ENCODE peak calls at places on chromosome 5, in ten cellular contexts. One of them, this sample, is unnamed.

GRCh38 chr5:73282923-73283322 is 109.9 kb downstream of the TMEM174 start:
- DNase-seq in glutamatergic neuron: no peak
- DNase-seq in stimulated activated CD4-positive, alpha-beta T cell treated with anti-CD3 and anti-CD28 coated beads, Interleukin-12 subunit alpha, Interleukin-12 subunit beta, amount 100 ng/mL, for 4 hours: no peak
- DNase-seq in coronary artery: no peak
- DNase-seq in left ventricle myocardium inferior: no peak
- DNase-seq in retina: no peak
- DNase-seq in GM04503: no peak
- DNase-seq in ACHN: no peak
- DNase-seq in BE2C: no peak
- DNase-seq in fibroblast of pulmonary artery: no peak
- DNase-seq in this sample: no peak

GRCh38 chr5:56711191-56711590 is 104.2 kb upstream of the MAP3K1 start:
- DNase-seq in glutamatergic neuron: no peak
- DNase-seq in stimulated activated CD4-positive, alpha-beta T cell treated with anti-CD3 and anti-CD28 coated beads, Interleukin-12 subunit alpha, Interleukin-12 subunit beta, amount 100 ng/mL, for 4 hours: no peak
- DNase-seq in coronary artery: no peak
- DNase-seq in left ventricle myocardium inferior: no peak
- DNase-seq in retina: no peak
- DNase-seq in GM04503: peak; percentile 61
- DNase-seq in ACHN: no peak
- DNase-seq in BE2C: no peak
- DNase-seq in fibroblast of pulmonary artery: no peak
- DNase-seq in this sample: no peak

GRCh38 chr5:42813533-42813932 is 1.8 kb upstream of the SELENOP start:
- DNase-seq in glutamatergic neuron: no peak
- DNase-seq in stimulated activated CD4-positive, alpha-beta T cell treated with anti-CD3 and anti-CD28 coated beads, Interleukin-12 subunit alpha, Interleukin-12 subunit beta, amount 100 ng/mL, for 4 hours: no peak
- DNase-seq in coronary artery: no peak
- DNase-seq in left ventricle myocardium inferior: no peak
- DNase-seq in retina: peak; percentile 74
- DNase-seq in GM04503: no peak
- DNase-seq in ACHN: no peak
- DNase-seq in BE2C: no peak
- DNase-seq in fibroblast of pulmonary artery: no peak
- DNase-seq in this sample: no peak

GRCh38 chr5:76522103-76522942 is 100.9 kb downstream of the F2RL2 start:
- DNase-seq in glutamatergic neuron: no peak
- DNase-seq in stimulated activated CD4-positive, alpha-beta T cell treated with anti-CD3 and anti-CD28 coated beads, Interleukin-12 subunit alpha, Interleukin-12 subunit beta, amount 100 ng/mL, for 4 hours: no peak
- DNase-seq in coronary artery: no peak
- DNase-seq in left ventricle myocardium inferior: no peak
- DNase-seq in retina: no peak
- DNase-seq in GM04503: no peak
- DNase-seq in ACHN: no peak
- DNase-seq in BE2C: no peak
- DNase-seq in fibroblast of pulmonary artery: no peak
- DNase-seq in this sample: no peak

GRCh38 chr5:40689442-40689841 is 9.7 kb downstream of the PTGER4 start:
- DNase-seq in glutamatergic neuron: no peak
- DNase-seq in stimulated activated CD4-positive, alpha-beta T cell treated with anti-CD3 and anti-CD28 coated beads, Interleukin-12 subunit alpha, Interleukin-12 subunit beta, amount 100 ng/mL, for 4 hours: no peak
- DNase-seq in coronary artery: no peak
- DNase-seq in left ventricle myocardium inferior: no peak
- DNase-seq in retina: no peak
- DNase-seq in GM04503: peak; percentile 84
- DNase-seq in ACHN: peak; percentile 89
- DNase-seq in BE2C: no peak
- DNase-seq in fibroblast of pulmonary artery: peak; percentile 96
- DNase-seq in this sample: peak; percentile 91

GRCh38 chr5:124519396-124519795 is 227.0 kb downstream of the ZNF608 start:
- DNase-seq in glutamatergic neuron: no peak
- DNase-seq in stimulated activated CD4-positive, alpha-beta T cell treated with anti-CD3 and anti-CD28 coated beads, Interleukin-12 subunit alpha, Interleukin-12 subunit beta, amount 100 ng/mL, for 4 hours: no peak
- DNase-seq in coronary artery: no peak
- DNase-seq in left ventricle myocardium inferior: no peak
- DNase-seq in retina: no peak
- DNase-seq in GM04503: peak; percentile 64
- DNase-seq in ACHN: no peak
- DNase-seq in BE2C: no peak
- DNase-seq in fibroblast of pulmonary artery: peak; percentile 75
- DNase-seq in this sample: peak; percentile 12

GRCh38 chr5:29930316-29930715 is 1263.2 kb upstream of the CDH6 start:
- DNase-seq in glutamatergic neuron: no peak
- DNase-seq in stimulated activated CD4-positive, alpha-beta T cell treated with anti-CD3 and anti-CD28 coated beads, Interleukin-12 subunit alpha, Interleukin-12 subunit beta, amount 100 ng/mL, for 4 hours: no peak
- DNase-seq in coronary artery: no peak
- DNase-seq in left ventricle myocardium inferior: no peak
- DNase-seq in retina: no peak
- DNase-seq in GM04503: no peak
- DNase-seq in ACHN: no peak
- DNase-seq in BE2C: no peak
- DNase-seq in fibroblast of pulmonary artery: no peak
- DNase-seq in this sample: no peak

GRCh38 chr5:135024956-135025729 is 8.9 kb downstream of the PITX1 start:
- DNase-seq in glutamatergic neuron: no peak
- DNase-seq in stimulated activated CD4-positive, alpha-beta T cell treated with anti-CD3 and anti-CD28 coated beads, Interleukin-12 subunit alpha, Interleukin-12 subunit beta, amount 100 ng/mL, for 4 hours: no peak
- DNase-seq in coronary artery: no peak
- DNase-seq in left ventricle myocardium inferior: no peak
- DNase-seq in retina: no peak
- DNase-seq in GM04503: no peak
- DNase-seq in ACHN: no peak
- DNase-seq in BE2C: peak; percentile 3
- DNase-seq in fibroblast of pulmonary artery: no peak
- DNase-seq in this sample: peak; percentile 52

GRCh38 chr5:121737120-121737519 is 114.6 kb upstream of the FTMT start:
- DNase-seq in glutamatergic neuron: no peak
- DNase-seq in stimulated activated CD4-positive, alpha-beta T cell treated with anti-CD3 and anti-CD28 coated beads, Interleukin-12 subunit alpha, Interleukin-12 subunit beta, amount 100 ng/mL, for 4 hours: no peak
- DNase-seq in coronary artery: no peak
- DNase-seq in left ventricle myocardium inferior: no peak
- DNase-seq in retina: no peak
- DNase-seq in GM04503: no peak
- DNase-seq in ACHN: no peak
- DNase-seq in BE2C: no peak
- DNase-seq in fibroblast of pulmonary artery: no peak
- DNase-seq in this sample: no peak

GRCh38 chr5:75043736-75044264 is 8.6 kb downstream of the GCNT4 start:
- DNase-seq in glutamatergic neuron: no peak
- DNase-seq in stimulated activated CD4-positive, alpha-beta T cell treated with anti-CD3 and anti-CD28 coated beads, Interleukin-12 subunit alpha, Interleukin-12 subunit beta, amount 100 ng/mL, for 4 hours: no peak
- DNase-seq in coronary artery: no peak
- DNase-seq in left ventricle myocardium inferior: no peak
- DNase-seq in retina: no peak
- DNase-seq in GM04503: no peak
- DNase-seq in ACHN: no peak
- DNase-seq in BE2C: no peak
- DNase-seq in fibroblast of pulmonary artery: no peak
- DNase-seq in this sample: no peak

GRCh38 chr5:10352404-10353240 is 873 bp upstream of the MARCHF6 start:
- DNase-seq in glutamatergic neuron: no peak
- DNase-seq in stimulated activated CD4-positive, alpha-beta T cell treated with anti-CD3 and anti-CD28 coated beads, Interleukin-12 subunit alpha, Interleukin-12 subunit beta, amount 100 ng/mL, for 4 hours: peak; percentile 28
- DNase-seq in coronary artery: no peak
- DNase-seq in left ventricle myocardium inferior: no peak
- DNase-seq in retina: no peak
- DNase-seq in GM04503: peak; percentile 25
- DNase-seq in ACHN: peak; percentile 22
- DNase-seq in BE2C: no peak
- DNase-seq in fibroblast of pulmonary artery: peak; percentile 35
- DNase-seq in this sample: no peak

GRCh38 chr5:142150431-142150830 is 41.9 kb downstream of the NDFIP1 start:
- DNase-seq in glutamatergic neuron: no peak
- DNase-seq in stimulated activated CD4-positive, alpha-beta T cell treated with anti-CD3 and anti-CD28 coated beads, Interleukin-12 subunit alpha, Interleukin-12 subunit beta, amount 100 ng/mL, for 4 hours: no peak
- DNase-seq in coronary artery: no peak
- DNase-seq in left ventricle myocardium inferior: no peak
- DNase-seq in retina: no peak
- DNase-seq in GM04503: no peak
- DNase-seq in ACHN: no peak
- DNase-seq in BE2C: peak; percentile 11
- DNase-seq in fibroblast of pulmonary artery: no peak
- DNase-seq in this sample: no peak

GRCh38 chr5:36079200-36079761 is 12.6 kb upstream of the UGT3A2 start:
- DNase-seq in glutamatergic neuron: no peak
- DNase-seq in stimulated activated CD4-positive, alpha-beta T cell treated with anti-CD3 and anti-CD28 coated beads, Interleukin-12 subunit alpha, Interleukin-12 subunit beta, amount 100 ng/mL, for 4 hours: no peak
- DNase-seq in coronary artery: no peak
- DNase-seq in left ventricle myocardium inferior: no peak
- DNase-seq in retina: peak; percentile 61
- DNase-seq in GM04503: no peak
- DNase-seq in ACHN: peak; percentile 56
- DNase-seq in BE2C: peak; percentile 53
- DNase-seq in fibroblast of pulmonary artery: peak; percentile 67
- DNase-seq in this sample: peak; percentile 38

GRCh38 chr5:157888814-157889532 is 30.0 kb upstream of the CLINT1 start:
- DNase-seq in glutamatergic neuron: no peak
- DNase-seq in stimulated activated CD4-positive, alpha-beta T cell treated with anti-CD3 and anti-CD28 coated beads, Interleukin-12 subunit alpha, Interleukin-12 subunit beta, amount 100 ng/mL, for 4 hours: no peak
- DNase-seq in coronary artery: no peak
- DNase-seq in left ventricle myocardium inferior: no peak
- DNase-seq in retina: no peak
- DNase-seq in GM04503: no peak
- DNase-seq in ACHN: no peak
- DNase-seq in BE2C: no peak
- DNase-seq in fibroblast of pulmonary artery: no peak
- DNase-seq in this sample: no peak

GRCh38 chr5:127615916-127616315 is 33.0 kb upstream of the CTXN3 start:
- DNase-seq in glutamatergic neuron: no peak
- DNase-seq in stimulated activated CD4-positive, alpha-beta T cell treated with anti-CD3 and anti-CD28 coated beads, Interleukin-12 subunit alpha, Interleukin-12 subunit beta, amount 100 ng/mL, for 4 hours: no peak
- DNase-seq in coronary artery: no peak
- DNase-seq in left ventricle myocardium inferior: no peak
- DNase-seq in retina: no peak
- DNase-seq in GM04503: no peak
- DNase-seq in ACHN: no peak
- DNase-seq in BE2C: no peak
- DNase-seq in fibroblast of pulmonary artery: peak; percentile 22
- DNase-seq in this sample: no peak

GRCh38 chr5:3118321-3118720 is 366.8 kb upstream of the IRX2 start:
- DNase-seq in glutamatergic neuron: no peak
- DNase-seq in stimulated activated CD4-positive, alpha-beta T cell treated with anti-CD3 and anti-CD28 coated beads, Interleukin-12 subunit alpha, Interleukin-12 subunit beta, amount 100 ng/mL, for 4 hours: no peak
- DNase-seq in coronary artery: no peak
- DNase-seq in left ventricle myocardium inferior: no peak
- DNase-seq in retina: peak; percentile 70
- DNase-seq in GM04503: no peak
- DNase-seq in ACHN: no peak
- DNase-seq in BE2C: no peak
- DNase-seq in fibroblast of pulmonary artery: no peak
- DNase-seq in this sample: no peak

GRCh38 chr5:150782850-150783249 is 4.3 kb downstream of the SMIM3 start:
- DNase-seq in glutamatergic neuron: no peak
- DNase-seq in stimulated activated CD4-positive, alpha-beta T cell treated with anti-CD3 and anti-CD28 coated beads, Interleukin-12 subunit alpha, Interleukin-12 subunit beta, amount 100 ng/mL, for 4 hours: no peak
- DNase-seq in coronary artery: no peak
- DNase-seq in left ventricle myocardium inferior: no peak
- DNase-seq in retina: no peak
- DNase-seq in GM04503: no peak
- DNase-seq in ACHN: no peak
- DNase-seq in BE2C: no peak
- DNase-seq in fibroblast of pulmonary artery: no peak
- DNase-seq in this sample: no peak

GRCh38 chr5:75167345-75167744 is 69.3 kb downstream of the ANKRD31 start:
- DNase-seq in glutamatergic neuron: no peak
- DNase-seq in stimulated activated CD4-positive, alpha-beta T cell treated with anti-CD3 and anti-CD28 coated beads, Interleukin-12 subunit alpha, Interleukin-12 subunit beta, amount 100 ng/mL, for 4 hours: no peak
- DNase-seq in coronary artery: no peak
- DNase-seq in left ventricle myocardium inferior: no peak
- DNase-seq in retina: no peak
- DNase-seq in GM04503: no peak
- DNase-seq in ACHN: peak; percentile 29
- DNase-seq in BE2C: no peak
- DNase-seq in fibroblast of pulmonary artery: peak; percentile 1
- DNase-seq in this sample: no peak

GRCh38 chr5:15001512-15001911 is 129.9 kb upstream of the ANKH start:
- DNase-seq in glutamatergic neuron: no peak
- DNase-seq in stimulated activated CD4-positive, alpha-beta T cell treated with anti-CD3 and anti-CD28 coated beads, Interleukin-12 subunit alpha, Interleukin-12 subunit beta, amount 100 ng/mL, for 4 hours: no peak
- DNase-seq in coronary artery: no peak
- DNase-seq in left ventricle myocardium inferior: no peak
- DNase-seq in retina: no peak
- DNase-seq in GM04503: no peak
- DNase-seq in ACHN: no peak
- DNase-seq in BE2C: no peak
- DNase-seq in fibroblast of pulmonary artery: no peak
- DNase-seq in this sample: no peak

GRCh38 chr5:112142769-112143270 is 276.3 kb downstream of the EPB41L4A start:
- DNase-seq in glutamatergic neuron: no peak
- DNase-seq in stimulated activated CD4-positive, alpha-beta T cell treated with anti-CD3 and anti-CD28 coated beads, Interleukin-12 subunit alpha, Interleukin-12 subunit beta, amount 100 ng/mL, for 4 hours: no peak
- DNase-seq in coronary artery: no peak
- DNase-seq in left ventricle myocardium inferior: no peak
- DNase-seq in retina: no peak
- DNase-seq in GM04503: peak; percentile 39
- DNase-seq in ACHN: no peak
- DNase-seq in BE2C: no peak
- DNase-seq in fibroblast of pulmonary artery: peak; percentile 92
- DNase-seq in this sample: peak; percentile 86

GRCh38 chr5:164356790-164357189 is 851.4 kb downstream of the MAT2B start:
- DNase-seq in glutamatergic neuron: no peak
- DNase-seq in stimulated activated CD4-positive, alpha-beta T cell treated with anti-CD3 and anti-CD28 coated beads, Interleukin-12 subunit alpha, Interleukin-12 subunit beta, amount 100 ng/mL, for 4 hours: no peak
- DNase-seq in coronary artery: no peak
- DNase-seq in left ventricle myocardium inferior: no peak
- DNase-seq in retina: no peak
- DNase-seq in GM04503: no peak
- DNase-seq in ACHN: no peak
- DNase-seq in BE2C: no peak
- DNase-seq in fibroblast of pulmonary artery: no peak
- DNase-seq in this sample: no peak

GRCh38 chr5:179926657-179927056 is 19.0 kb upstream of the TBC1D9B start:
- DNase-seq in glutamatergic neuron: no peak
- DNase-seq in stimulated activated CD4-positive, alpha-beta T cell treated with anti-CD3 and anti-CD28 coated beads, Interleukin-12 subunit alpha, Interleukin-12 subunit beta, amount 100 ng/mL, for 4 hours: no peak
- DNase-seq in coronary artery: no peak
- DNase-seq in left ventricle myocardium inferior: no peak
- DNase-seq in retina: no peak
- DNase-seq in GM04503: no peak
- DNase-seq in ACHN: no peak
- DNase-seq in BE2C: no peak
- DNase-seq in fibroblast of pulmonary artery: no peak
- DNase-seq in this sample: no peak

GRCh38 chr5:112848116-112848811 is 12.8 kb upstream of the SRP19 start:
- DNase-seq in glutamatergic neuron: no peak
- DNase-seq in stimulated activated CD4-positive, alpha-beta T cell treated with anti-CD3 and anti-CD28 coated beads, Interleukin-12 subunit alpha, Interleukin-12 subunit beta, amount 100 ng/mL, for 4 hours: no peak
- DNase-seq in coronary artery: no peak
- DNase-seq in left ventricle myocardium inferior: no peak
- DNase-seq in retina: peak; percentile 56
- DNase-seq in GM04503: peak; percentile 23
- DNase-seq in ACHN: peak; percentile 72
- DNase-seq in BE2C: peak; percentile 15
- DNase-seq in fibroblast of pulmonary artery: peak; percentile 80
- DNase-seq in this sample: peak; percentile 52

GRCh38 chr5:95791751-95792150 is 30.8 kb downstream of the GLRX start:
- DNase-seq in glutamatergic neuron: no peak
- DNase-seq in stimulated activated CD4-positive, alpha-beta T cell treated with anti-CD3 and anti-CD28 coated beads, Interleukin-12 subunit alpha, Interleukin-12 subunit beta, amount 100 ng/mL, for 4 hours: no peak
- DNase-seq in coronary artery: no peak
- DNase-seq in left ventricle myocardium inferior: no peak
- DNase-seq in retina: no peak
- DNase-seq in GM04503: no peak
- DNase-seq in ACHN: no peak
- DNase-seq in BE2C: no peak
- DNase-seq in fibroblast of pulmonary artery: no peak
- DNase-seq in this sample: no peak

GRCh38 chr5:58114324-58114723 is 345.6 kb downstream of the PLK2 start:
- DNase-seq in glutamatergic neuron: no peak
- DNase-seq in stimulated activated CD4-positive, alpha-beta T cell treated with anti-CD3 and anti-CD28 coated beads, Interleukin-12 subunit alpha, Interleukin-12 subunit beta, amount 100 ng/mL, for 4 hours: no peak
- DNase-seq in coronary artery: no peak
- DNase-seq in left ventricle myocardium inferior: no peak
- DNase-seq in retina: no peak
- DNase-seq in GM04503: no peak
- DNase-seq in ACHN: peak; percentile 61
- DNase-seq in BE2C: no peak
- DNase-seq in fibroblast of pulmonary artery: peak; percentile 53
- DNase-seq in this sample: peak; percentile 89

GRCh38 chr5:124052201-124052600 is 540.2 kb downstream of the CSNK1G3 start:
- DNase-seq in glutamatergic neuron: no peak
- DNase-seq in stimulated activated CD4-positive, alpha-beta T cell treated with anti-CD3 and anti-CD28 coated beads, Interleukin-12 subunit alpha, Interleukin-12 subunit beta, amount 100 ng/mL, for 4 hours: no peak
- DNase-seq in coronary artery: no peak
- DNase-seq in left ventricle myocardium inferior: no peak
- DNase-seq in retina: no peak
- DNase-seq in GM04503: no peak
- DNase-seq in ACHN: no peak
- DNase-seq in BE2C: no peak
- DNase-seq in fibroblast of pulmonary artery: no peak
- DNase-seq in this sample: no peak

This sample was measured in NCI-H226.